ENCODE peak calls at places on chromosomes 3 and 15, in four cellular contexts. V, H, P and L are unnamed samples.

GRCh38 chr3:112568642-112569041 is 6.8 kb downstream of the SLC35A5 start:
- DNase-seq in V (no peak), H (peak; percentile 57), P (peak; percentile 71), L (peak; percentile 54)

GRCh38 chr3:10304905-10305304 is 12.2 kb upstream of the GHRL start:
- DNase-seq in V (no peak), H (no peak), P (no peak), L (no peak)

GRCh38 chr3:50648297-50648696 is 26.4 kb upstream of the DOCK3 start:
- DNase-seq in V (peak; percentile 62), H (no peak), P (no peak), L (no peak)

GRCh38 chr3:151290673-151291072 is 12.3 kb upstream of the P2RY14 start:
- DNase-seq in V (peak; percentile 6), H (no peak), P (peak; percentile 25), L (no peak)

GRCh38 chr15:38536201-38536676 is 28.4 kb downstream of the RASGRP1 start:
- DNase-seq in V (no peak), H (peak; percentile 98), P (peak; percentile 96), L (no peak)

GRCh38 chr3:150414989-150415388 is 6.9 kb downstream of the TSC22D2 start:
- DNase-seq in V (no peak), H (peak; percentile 47), P (peak; percentile 64), L (no peak)

GRCh38 chr15:39574416-39574815 is 6.5 kb upstream of the THBS1 start:
- DNase-seq in V (no peak), H (no peak), P (no peak), L (peak; percentile 54)

GRCh38 chr3:193040836-193041672 is 123.4 kb upstream of the MB21D2 start:
- DNase-seq in V (peak; percentile 48), H (peak; percentile 54), P (peak; percentile 54), L (peak; percentile 56)

GRCh38 chr15:50816191-50816590 is 50.7 kb upstream of the SPPL2A start:
- DNase-seq in V (no peak), H (no peak), P (no peak), L (peak; percentile 82)

GRCh38 chr3:37487785-37488184 is 313.4 kb upstream of the LRRFIP2 start:
- DNase-seq in V (no peak), H (no peak), P (no peak), L (no peak)

GRCh38 chr15:68206711-68207151 is 1.6 kb upstream of the CALML4 start:
- DNase-seq in V (no peak), H (no peak), P (no peak), L (no peak)

GRCh38 chr3:122310361-122310760 is 14.7 kb upstream of the CSTA start:
- DNase-seq in V (no peak), H (no peak), P (no peak), L (peak; percentile 75)

GRCh38 chr3:65876028-65876420 is 162.7 kb downstream of the MAGI1 start:
- DNase-seq in V (no peak), H (no peak), P (no peak), L (no peak)

GRCh38 chr3:101574388-101575156 is 592 bp downstream of the PCNP start:
- DNase-seq in V (no peak), H (peak; percentile 54), P (peak; percentile 67), L (no peak)

GRCh38 chr3:126057936-126058335 is 26.0 kb downstream of the SLC41A3 start:
- DNase-seq in V (no peak), H (no peak), P (no peak), L (no peak)

GRCh38 chr3:195106418-195106906 is 164.5 kb downstream of the XXYLT1 start:
- DNase-seq in V (peak; percentile 94), H (peak; percentile 33), P (peak; percentile 56), L (peak; percentile 25)

GRCh38 chr15:64288577-64288976 is 67.4 kb downstream of the CSNK1G1 start:
- DNase-seq in V (no peak), H (peak; percentile 50), P (peak; percentile 53), L (peak; percentile 21)

GRCh38 chr3:135106445-135106844 is 311.4 kb downstream of the EPHB1 start:
- DNase-seq in V (no peak), H (peak; percentile 3), P (peak; percentile 7), L (no peak)

GRCh38 chr3:132222868-132223538 is 94.2 kb upstream of the ACP3 start:
- DNase-seq in V (peak; percentile 8), H (no peak), P (no peak), L (no peak)

GRCh38 chr15:36133686-36134085 is 445.7 kb upstream of the CDIN1 start:
- DNase-seq in V (no peak), H (no peak), P (no peak), L (no peak)

GRCh38 chr3:10996345-10997050 is 4.0 kb downstream of the SLC6A1 start:
- DNase-seq in V (no peak), H (no peak), P (no peak), L (no peak)

GRCh38 chr15:29922191-29922590 is 99.9 kb upstream of the TJP1 start:
- DNase-seq in V (no peak), H (no peak), P (no peak), L (no peak)

GRCh38 chr15:77035999-77036471 is 34.9 kb downstream of the TSPAN3 start:
- DNase-seq in V (peak; percentile 18), H (no peak), P (no peak), L (no peak)

GRCh38 chr3:62142280-62142679 is 231.1 kb downstream of the FEZF2 start:
- DNase-seq in V (no peak), H (peak; percentile 20), P (peak; percentile 34), L (no peak)

GRCh38 chr3:52769786-52770445 is 824 bp downstream of the NEK4 start:
- DNase-seq in V (no peak), H (no peak), P (peak; percentile 10), L (peak; percentile 17)

GRCh38 chr3:57068437-57069089 is 8.1 kb downstream of the SPATA12 start:
- DNase-seq in V (no peak), H (peak; percentile 89), P (peak; percentile 92), L (peak; percentile 90)
- H3K9ac ChIP-seq in V (no peak overlapping the region), H (peak overlapping the region; percentile 52), P (no peak overlapping the region), L (no peak overlapping the region)

GRCh38 chr3:197714251-197714650 is 22.5 kb downstream of the RUBCN start:
- DNase-seq in V (no peak), H (no peak), P (no peak), L (no peak)

GRCh38 chr3:197711973-197712707 is 24.6 kb downstream of the RUBCN start:
- DNase-seq in V (peak; percentile 72), H (peak; percentile 96), P (peak; percentile 97), L (peak; percentile 98)

GRCh38 chr3:197709135-197709534 is 27.6 kb downstream of the RUBCN start:
- DNase-seq in V (no peak), H (no peak), P (no peak), L (no peak)

GRCh38 chr3:197718904-197719303 is 17.8 kb downstream of the RUBCN start:
- DNase-seq in V (no peak), H (peak; percentile 93), P (peak; percentile 94), L (peak; percentile 99)

DNA sequence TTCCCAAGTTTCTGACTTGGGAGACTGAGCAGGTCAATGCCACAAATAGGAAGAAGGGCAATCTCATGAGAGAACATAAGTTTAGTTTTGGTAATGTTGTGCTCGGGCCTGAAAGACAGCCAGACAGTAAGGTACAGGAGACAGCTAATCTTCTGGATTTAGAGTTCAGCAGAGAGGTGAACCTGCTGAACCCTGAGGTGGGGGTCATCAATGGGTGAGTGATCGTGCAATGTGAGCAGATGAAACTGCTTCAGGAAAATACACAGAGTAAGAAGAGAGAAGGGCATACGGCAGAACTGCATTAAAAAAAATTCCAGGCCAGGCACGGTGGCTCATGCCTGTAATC is 23.3 kb downstream of the RUBCN start:
- DNase-seq in V (no peak), H (no peak), P (no peak), L (no peak)
- H3K9ac ChIP-seq in V (peak overlapping the region; percentile 80), H (peak overlapping the region; percentile 85), P (peak overlapping the region; percentile 26), L (peak overlapping the region; percentile 51)

GRCh38 chr3:19213608-19214220 is 65.4 kb downstream of the KCNH8 start:
- DNase-seq in V (no peak), H (no peak), P (no peak), L (no peak)
- H3K9ac ChIP-seq in V (no peak overlapping the region), H (no peak overlapping the region), P (no peak overlapping the region), L (no peak overlapping the region)

GRCh38 chr3:30688776-30689175 is 82.4 kb downstream of the TGFBR2 start:
- DNase-seq in V (no peak), H (peak; percentile 57), P (peak; percentile 67), L (no peak)

GRCh38 chr3:30689202-30689641 is 82.8 kb downstream of the TGFBR2 start:
- DNase-seq in V (peak; percentile 71), H (peak; percentile 57), P (peak; percentile 70), L (peak; percentile 69)

GRCh38 chr3:30691249-30691880 is 85.0 kb downstream of the TGFBR2 start:
- DNase-seq in V (no peak), H (no peak), P (no peak), L (no peak)

GRCh38 chr3:30691944-30692343 is 85.5 kb downstream of the TGFBR2 start:
- DNase-seq in V (no peak), H (no peak), P (no peak), L (no peak)

DNA sequence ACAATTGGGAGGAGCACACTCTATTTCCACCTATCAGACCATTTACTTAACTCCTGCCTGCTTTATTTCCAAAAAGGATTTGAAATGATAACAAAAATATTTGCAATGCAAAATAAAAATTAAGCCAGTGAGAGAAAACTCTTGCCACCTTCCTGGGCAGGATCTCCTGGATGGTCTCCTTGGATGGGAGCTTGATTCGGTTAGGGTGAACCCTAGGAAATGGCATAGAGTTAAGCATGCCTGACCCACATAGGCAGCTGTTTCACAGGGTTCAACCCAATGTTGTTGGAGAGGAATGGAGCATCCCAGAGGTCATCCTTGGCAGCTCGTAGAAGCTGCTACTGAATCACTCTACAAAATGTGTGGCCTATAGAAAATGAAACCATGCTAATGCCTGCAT is 83.8 kb downstream of the TGFBR2 start:
- DNase-seq in V (no peak), H (no peak), P (no peak), L (no peak)
- H3K9ac ChIP-seq in V (no peak overlapping the region), H (no peak overlapping the region), P (no peak overlapping the region), L (no peak overlapping the region)

DNA sequence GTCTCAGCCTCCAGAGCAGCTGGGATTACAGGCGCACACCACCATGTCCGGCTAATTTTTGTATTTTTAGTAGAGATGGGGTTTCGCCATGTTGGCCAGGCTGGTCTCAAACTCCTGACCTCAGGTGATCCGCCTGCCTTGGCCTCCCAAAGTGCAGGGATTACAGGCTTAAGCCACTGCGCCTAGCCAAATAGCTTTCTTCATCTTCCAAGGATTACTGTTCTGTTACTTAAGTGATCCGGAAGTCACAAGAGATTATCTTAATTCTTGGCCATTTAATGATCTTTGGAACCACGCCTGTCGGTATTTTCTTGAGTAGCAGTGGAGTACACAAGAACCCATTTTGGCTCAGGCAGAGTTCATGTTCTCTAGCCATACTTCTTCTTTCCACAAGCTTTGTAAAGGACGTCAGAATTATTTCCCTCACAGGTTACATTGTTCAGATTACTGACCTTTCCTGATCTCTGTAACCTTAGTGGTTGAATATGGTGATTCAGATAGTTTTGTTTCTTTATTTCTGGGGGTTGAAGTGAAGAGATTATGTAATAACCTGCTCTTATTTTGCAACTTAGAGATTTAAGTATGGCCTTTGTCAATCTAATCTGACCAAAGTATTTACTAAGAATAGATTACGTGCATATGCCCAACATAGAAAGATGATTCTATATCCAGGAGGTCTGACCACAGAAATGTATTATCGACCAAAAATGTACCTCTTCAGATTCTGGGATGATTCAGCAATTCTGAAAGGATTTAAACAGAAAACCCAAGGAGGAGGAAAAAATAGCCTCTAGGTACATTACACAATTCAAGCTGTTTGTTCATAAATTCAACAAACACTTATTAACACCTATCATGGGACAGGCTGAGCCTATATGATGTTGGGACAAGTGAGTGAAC is 132.2 kb downstream of the GREM1 start:
- DNase-seq in V (no peak), H (peak; percentile 99), P (peak; percentile 99), L (peak; percentile 91)
- H3K9ac ChIP-seq in V (peak overlapping the region; percentile 64), H (peak overlapping the region; percentile 64), P (no peak overlapping the region), L (no peak overlapping the region)